ENCODE peak calls at places on chromosomes 12 and 14, in eight cellular contexts. Q, P, C, M, U, W, R and K are unnamed samples.

GRCh38 chr12:5630101-5630500 is 198.2 kb downstream of the NTF3 start:
- DNase-seq in Q (no peak), P (no peak), C (no peak), M (no peak), U (peak), W (no peak), R (no peak), K (no peak)

GRCh38 chr14:65637780-65638179 is 225.2 kb downstream of the FUT8 start:
- DNase-seq in Q (no peak), P (no peak), C (no peak), M (no peak), U (no peak), W (no peak), R (no peak), K (no peak)

GRCh38 chr12:110698171-110698902 is 9.4 kb upstream of the HVCN1 start:
- DNase-seq in Q (peak), P (peak), C (peak), M (no peak), U (peak), W (peak), R (peak), K (peak)

GRCh38 chr12:39605996-39606395 is 13.6 kb downstream of the ABCD2 start:
- DNase-seq in Q (no peak), P (no peak), C (no peak), M (no peak), U (no peak), W (peak), R (no peak), K (no peak)

GRCh38 chr12:82691513-82691912 is 4.8 kb downstream of the TMTC2 start:
- DNase-seq in Q (no peak), P (no peak), C (no peak), M (no peak), U (no peak), W (no peak), R (no peak), K (no peak)

GRCh38 chr14:44463386-44464004 is 43.6 kb downstream of the FSCB start:
- DNase-seq in Q (no peak), P (no peak), C (no peak), M (no peak), U (no peak), W (peak), R (no peak), K (no peak)

GRCh38 chr12:1575287-1575798 is 19.0 kb downstream of the FBXL14 start:
- DNase-seq in Q (peak), P (no peak), C (no peak), M (no peak), U (no peak), W (no peak), R (no peak), K (no peak)

GRCh38 chr12:5088586-5089264 is 45.0 kb downstream of the KCNA5 start:
- DNase-seq in Q (no peak), P (no peak), C (no peak), M (no peak), U (no peak), W (peak), R (no peak), K (no peak)

GRCh38 chr12:40325349-40325960 is 100.7 kb downstream of the LRRK2 start:
- DNase-seq in Q (peak), P (peak), C (no peak), M (no peak), U (peak), W (peak), R (peak), K (peak)

GRCh38 chr12:129868566-129868965 is 35.3 kb downstream of the TMEM132D start:
- DNase-seq in Q (no peak), P (no peak), C (no peak), M (no peak), U (peak), W (no peak), R (no peak), K (no peak)

GRCh38 chr12:93387780-93388179 is 10.1 kb downstream of the NUDT4 start:
- DNase-seq in Q (no peak), P (no peak), C (no peak), M (no peak), U (peak), W (peak), R (no peak), K (no peak)

GRCh38 chr14:51873221-51873893 is 12.9 kb downstream of the GNG2 start:
- DNase-seq in Q (no peak), P (no peak), C (no peak), M (peak), U (no peak), W (peak), R (no peak), K (no peak)

GRCh38 chr12:104877107-104877705 is 80.9 kb downstream of the SLC41A2 start:
- DNase-seq in Q (peak), P (no peak), C (no peak), M (peak), U (peak), W (peak), R (peak), K (peak)

GRCh38 chr12:55019784-55020183 is at the start of gene NEUROD4:
- DNase-seq in Q (peak), P (peak), C (no peak), M (peak), U (peak), W (peak), R (peak), K (peak)

GRCh38 chr12:88375301-88375959 is 204.8 kb downstream of the KITLG start:
- DNase-seq in Q (no peak), P (no peak), C (no peak), M (no peak), U (no peak), W (no peak), R (no peak), K (no peak)

GRCh38 chr14:52091913-52092312 is 23.1 kb upstream of the NID2 start:
- DNase-seq in Q (no peak), P (no peak), C (no peak), M (no peak), U (no peak), W (no peak), R (no peak), K (no peak)

GRCh38 chr14:72779679-72780078 is 114.2 kb downstream of the DPF3 start:
- DNase-seq in Q (no peak), P (no peak), C (no peak), M (no peak), U (no peak), W (no peak), R (no peak), K (no peak)

GRCh38 chr12:100165356-100165755 is 22.7 kb upstream of the BLTP3B start:
- DNase-seq in Q (no peak), P (no peak), C (no peak), M (no peak), U (no peak), W (no peak), R (no peak), K (no peak)

GRCh38 chr12:62738611-62739010 is 196.3 kb downstream of the PPM1H start:
- DNase-seq in Q (no peak), P (no peak), C (no peak), M (no peak), U (no peak), W (no peak), R (no peak), K (no peak)

GRCh38 chr12:45284096-45284901 is 68.4 kb downstream of the ANO6 start:
- DNase-seq in Q (no peak), P (no peak), C (no peak), M (peak), U (no peak), W (peak), R (peak), K (no peak)

GRCh38 chr12:91685917-91686316 is 459.7 kb downstream of the BTG1 start:
- DNase-seq in Q (no peak), P (no peak), C (no peak), M (no peak), U (no peak), W (peak), R (no peak), K (no peak)

GRCh38 chr12:70230934-70231606 is 12.2 kb upstream of the CNOT2 start:
- DNase-seq in Q (no peak), P (no peak), C (no peak), M (no peak), U (no peak), W (no peak), R (no peak), K (no peak)

GRCh38 chr14:38255408-38255672 is 553 bp downstream of the CLEC14A start:
- DNase-seq in Q (peak), P (no peak), C (no peak), M (no peak), U (no peak), W (no peak), R (no peak), K (peak)

GRCh38 chr14:39431416-39432178 is 636 bp downstream of the FBXO33 start:
- DNase-seq in Q (peak), P (peak), C (peak), M (no peak), U (peak), W (peak), R (peak), K (peak)

GRCh38 chr12:11085419-11085818 is 6.7 kb downstream of the TAS2R43 start:
- DNase-seq in Q (no peak), P (no peak), C (no peak), M (no peak), U (no peak), W (peak), R (no peak), K (no peak)

GRCh38 chr12:82359115-82359478 is 768 bp downstream of the METTL25 start:
- DNase-seq in Q (no peak), P (peak), C (no peak), M (no peak), U (peak), W (no peak), R (peak), K (peak)

GRCh38 chr12:83157604-83158003 is 470.9 kb downstream of the TMTC2 start:
- DNase-seq in Q (no peak), P (no peak), C (no peak), M (no peak), U (no peak), W (no peak), R (no peak), K (no peak)

GRCh38 chr12:107248187-107248586 is 154.8 kb upstream of the CRY1 start:
- DNase-seq in Q (no peak), P (no peak), C (no peak), M (no peak), U (no peak), W (no peak), R (no peak), K (no peak)

GRCh38 chr14:74324945-74325361 is 22.2 kb upstream of the ABCD4 start:
- DNase-seq in Q (no peak), P (peak), C (no peak), M (no peak), U (peak), W (peak), R (peak), K (no peak)

GRCh38 chr14:64891839-64892375 is 12.2 kb upstream of the SPTB start:
- DNase-seq in Q (no peak), P (peak), C (no peak), M (peak), U (peak), W (peak), R (peak), K (peak)

GRCh38 chr14:100028990-100029677 is 36.1 kb upstream of the EVL start:
- DNase-seq in Q (no peak), P (no peak), C (no peak), M (no peak), U (no peak), W (peak), R (no peak), K (no peak)
- TF ChIP-seq CTCF in Q (no peak), P (no peak), C (no peak), M (no peak), U (no peak), W (peak), R (no peak), K (no peak)

GRCh38 chr12:48956279-48957140 is 777 bp downstream of the ARF3 start:
- DNase-seq in Q (peak), P (no peak), C (peak), M (peak), U (peak), W (peak), R (peak), K (peak)
- TF ChIP-seq CTCF in Q (no peak), P (no peak), C (no peak), M (no peak), U (no peak), W (no peak), R (peak), K (no peak)

GRCh38 chr14:20418501-20418909 is 5.2 kb upstream of the TEP1 start:
- DNase-seq in Q (no peak), P (no peak), C (no peak), M (no peak), U (no peak), W (no peak), R (no peak), K (no peak)

GRCh38 chr14:20417250-20418186 is 4.2 kb upstream of the TEP1 start:
- DNase-seq in Q (no peak), P (no peak), C (no peak), M (no peak), U (no peak), W (no peak), R (no peak), K (no peak)

GRCh38 chr14:20412876-20413784 is at the start of gene TEP1:
- DNase-seq in Q (peak), P (peak), C (peak), M (no peak), U (peak), W (peak), R (peak), K (peak)

GRCh38 chr14:20413785-20414117 is 450 bp upstream of the TEP1 start:
- DNase-seq in Q (peak), P (no peak), C (no peak), M (no peak), U (no peak), W (no peak), R (peak), K (no peak)

GRCh38 chr14:20415723-20416622 is 2.7 kb upstream of the TEP1 start:
- DNase-seq in Q (peak), P (peak), C (no peak), M (no peak), U (peak), W (peak), R (peak), K (peak)
- TF ChIP-seq CTCF in Q (peak), P (peak), C (peak), M (peak), U (peak), W (peak), R (peak), K (peak)

DNA sequence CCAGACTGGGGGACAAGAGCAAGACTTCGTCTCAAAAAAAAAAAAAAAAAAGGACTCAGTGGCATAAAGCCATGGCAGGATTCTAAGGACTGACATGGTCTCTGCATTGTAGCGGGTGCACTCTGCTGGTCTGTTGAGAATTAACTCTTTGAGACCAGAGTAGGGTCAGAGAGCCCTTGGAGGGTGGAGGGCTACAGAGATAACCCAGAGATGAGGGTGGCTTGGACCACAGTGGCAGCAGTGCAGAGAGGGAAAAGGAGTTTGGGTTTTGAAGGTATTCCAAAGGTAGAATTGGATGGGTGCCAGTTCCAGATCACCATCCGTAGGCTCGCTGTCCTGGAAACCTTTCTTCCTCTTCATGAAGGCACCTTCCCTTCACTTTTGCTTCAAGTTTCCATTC is 14.3 kb upstream of the DYNC1H1 start:
- DNase-seq in Q (no peak), P (no peak), C (peak), M (no peak), U (no peak), W (no peak), R (no peak), K (no peak)
- TF ChIP-seq CTCF in Q (no peak), P (no peak), C (no peak), M (no peak), U (no peak), W (no peak), R (no peak), K (no peak)

DNA sequence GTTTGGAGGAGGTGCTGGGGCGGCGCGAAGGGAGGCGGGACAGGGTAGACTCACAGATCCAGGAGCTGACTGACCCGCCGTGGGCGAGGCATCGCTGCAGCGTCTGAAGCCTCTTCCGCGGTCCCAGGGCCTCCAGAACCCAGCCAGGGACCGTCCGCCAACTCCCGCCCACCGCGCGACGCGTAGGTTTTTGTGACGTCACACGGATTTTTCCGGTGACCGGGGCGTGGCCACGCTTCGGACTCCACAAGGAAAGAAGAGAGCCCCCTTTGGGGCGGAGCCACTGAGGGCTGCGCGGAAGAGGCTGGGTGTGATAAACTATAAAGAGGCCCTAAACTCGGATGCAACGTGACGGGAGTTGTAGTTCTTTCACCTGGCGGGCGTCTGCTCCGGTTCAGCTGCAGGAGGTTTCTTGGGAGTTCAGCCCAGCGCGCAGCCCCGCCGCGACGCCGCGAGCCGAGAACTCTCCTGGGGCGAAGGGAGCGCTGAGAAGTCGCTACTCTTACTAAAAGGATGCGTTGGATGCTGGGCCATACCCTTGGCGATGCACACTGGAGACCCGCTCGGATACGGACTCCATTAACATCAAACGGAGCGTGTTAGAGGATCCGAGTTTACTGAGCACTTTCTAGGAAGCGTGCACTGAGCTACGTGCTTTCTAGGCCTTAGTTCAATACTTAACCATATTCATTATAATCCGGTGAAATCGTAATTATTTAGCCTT is at the start of gene AMN1:
- DNase-seq in Q (peak), P (peak), C (peak), M (peak), U (peak), W (peak), R (peak), K (peak)
- TF ChIP-seq CTCF in Q (no peak), P (no peak), C (no peak), M (no peak), U (no peak), W (no peak), R (no peak), K (no peak)

GRCh38 chr14:53285806-53286205 is 132.7 kb upstream of the DDHD1 start:
- DNase-seq in Q (no peak), P (no peak), C (no peak), M (no peak), U (no peak), W (peak), R (no peak), K (no peak)
- TF ChIP-seq CTCF in Q (no peak), P (no peak), C (no peak), M (no peak), U (no peak), W (peak), R (no peak), K (no peak)

GRCh38 chr14:105944632-105945610 is 418.5 kb downstream of the TMEM121 start:
- DNase-seq in Q (peak), P (no peak), C (peak), M (no peak), U (peak), W (no peak), R (no peak), K (no peak)
- TF ChIP-seq CTCF in Q (peak), P (no peak), C (peak), M (no peak), U (peak), W (no peak), R (no peak), K (no peak)

GRCh38 chr12:122072031-122072970 is 6.3 kb upstream of the MLXIP start:
- DNase-seq in Q (peak), P (no peak), C (peak), M (peak), U (peak), W (peak), R (peak), K (no peak)
- TF ChIP-seq CTCF in Q (no peak), P (no peak), C (no peak), M (no peak), U (no peak), W (no peak), R (no peak), K (no peak)